ENCODE peak calls at places on chromosomes 7 and 10, in ten cellular contexts. One of them, this sample, is unnamed.

GRCh38 chr7:32941181-32941995 is 15.9 kb upstream of the FKBP9 start:
- DNase-seq in activated B cell treated with CpG ODN at 0.5 μM for 24 hours: no peak
- DNase-seq in spleen: no peak
- DNase-seq in fibroblast of lung: no peak
- DNase-seq in cardiac muscle cell: no peak
- DNase-seq in H9: peak
- DNase-seq in mammary epithelial cell: peak
- DNase-seq in ovary: no peak
- DNase-seq in right atrium auricular region: no peak
- DNase-seq in glutamatergic neuron: no peak
- DNase-seq in this sample: no peak

GRCh38 chr7:70325509-70326101 is 727.3 kb downstream of the AUTS2 start:
- DNase-seq in mammary epithelial cell: peak
- DNase-seq in right atrium auricular region: no peak
- DNase-seq in ovary: no peak
- DNase-seq in activated B cell treated with CpG ODN at 0.5 μM for 24 hours: no peak
- DNase-seq in spleen: no peak
- DNase-seq in glutamatergic neuron: peak
- DNase-seq in cardiac muscle cell: peak
- DNase-seq in H9: no peak
- DNase-seq in fibroblast of lung: peak
- DNase-seq in this sample: no peak

GRCh38 chr10:19977097-19977521 is 160.9 kb downstream of the PLXDC2 start:
- DNase-seq in mammary epithelial cell: no peak
- DNase-seq in glutamatergic neuron: no peak
- DNase-seq in right atrium auricular region: no peak
- DNase-seq in H9: no peak
- DNase-seq in ovary: no peak
- DNase-seq in activated B cell treated with CpG ODN at 0.5 μM for 24 hours: no peak
- DNase-seq in spleen: no peak
- DNase-seq in cardiac muscle cell: no peak
- DNase-seq in fibroblast of lung: peak
- DNase-seq in this sample: no peak

GRCh38 chr7:108063520-108063933 is 60.6 kb upstream of the LAMB1 start:
- DNase-seq in cardiac muscle cell: no peak
- DNase-seq in mammary epithelial cell: peak
- DNase-seq in activated B cell treated with CpG ODN at 0.5 μM for 24 hours: no peak
- DNase-seq in fibroblast of lung: no peak
- DNase-seq in ovary: no peak
- DNase-seq in H9: no peak
- DNase-seq in right atrium auricular region: no peak
- DNase-seq in spleen: no peak
- DNase-seq in glutamatergic neuron: peak
- DNase-seq in this sample: no peak

GRCh38 chr10:86160890-86161585 is 205.6 kb downstream of the GRID1 start:
- DNase-seq in ovary: no peak
- DNase-seq in fibroblast of lung: no peak
- DNase-seq in spleen: peak
- DNase-seq in activated B cell treated with CpG ODN at 0.5 μM for 24 hours: no peak
- DNase-seq in cardiac muscle cell: no peak
- DNase-seq in glutamatergic neuron: no peak
- DNase-seq in right atrium auricular region: no peak
- DNase-seq in H9: no peak
- DNase-seq in mammary epithelial cell: no peak
- DNase-seq in this sample: no peak

GRCh38 chr7:1558181-1558811 is 2.3 kb upstream of the TMEM184A start:
- DNase-seq in activated B cell treated with CpG ODN at 0.5 μM for 24 hours: no peak
- DNase-seq in spleen: no peak
- DNase-seq in mammary epithelial cell: no peak
- DNase-seq in right atrium auricular region: no peak
- DNase-seq in H9: no peak
- DNase-seq in cardiac muscle cell: peak
- DNase-seq in glutamatergic neuron: peak
- DNase-seq in ovary: no peak
- DNase-seq in fibroblast of lung: no peak
- DNase-seq in this sample: no peak

GRCh38 chr7:74042746-74043522 is 15.0 kb downstream of the ELN start:
- DNase-seq in mammary epithelial cell: no peak
- DNase-seq in fibroblast of lung: no peak
- DNase-seq in activated B cell treated with CpG ODN at 0.5 μM for 24 hours: no peak
- DNase-seq in ovary: no peak
- DNase-seq in right atrium auricular region: no peak
- DNase-seq in H9: no peak
- DNase-seq in glutamatergic neuron: no peak
- DNase-seq in cardiac muscle cell: no peak
- DNase-seq in spleen: no peak
- DNase-seq in this sample: no peak

GRCh38 chr10:72727128-72727527 is 35.2 kb downstream of the MCU start:
- DNase-seq in cardiac muscle cell: no peak
- DNase-seq in H9: no peak
- DNase-seq in activated B cell treated with CpG ODN at 0.5 μM for 24 hours: no peak
- DNase-seq in spleen: no peak
- DNase-seq in glutamatergic neuron: no peak
- DNase-seq in ovary: no peak
- DNase-seq in fibroblast of lung: no peak
- DNase-seq in mammary epithelial cell: no peak
- DNase-seq in right atrium auricular region: no peak
- DNase-seq in this sample: no peak

GRCh38 chr10:121157998-121158397 is 306.8 kb downstream of the WDR11 start:
- DNase-seq in ovary: no peak
- DNase-seq in cardiac muscle cell: peak
- DNase-seq in spleen: no peak
- DNase-seq in glutamatergic neuron: no peak
- DNase-seq in fibroblast of lung: no peak
- DNase-seq in activated B cell treated with CpG ODN at 0.5 μM for 24 hours: no peak
- DNase-seq in right atrium auricular region: no peak
- DNase-seq in H9: no peak
- DNase-seq in mammary epithelial cell: peak
- DNase-seq in this sample: no peak

DNA sequence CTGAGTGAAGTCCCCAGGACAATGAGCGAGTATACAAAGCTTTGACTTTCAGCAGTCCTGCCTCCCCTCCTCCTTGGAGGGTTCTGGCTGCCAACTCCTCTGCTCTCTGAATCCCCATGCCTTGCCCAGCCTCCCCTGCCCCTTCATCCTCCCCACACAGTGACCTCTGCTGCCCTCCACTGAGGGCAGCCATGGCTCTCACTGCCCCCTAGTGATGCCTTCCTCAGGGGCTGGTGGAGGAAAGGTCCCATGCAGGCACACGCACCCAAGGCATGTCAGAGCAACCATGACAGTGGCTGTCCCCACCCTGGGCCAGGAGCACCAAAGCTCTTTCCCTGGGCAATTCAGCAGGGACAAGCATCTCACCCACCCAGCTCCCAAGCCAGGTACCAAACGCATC is 40.9 kb downstream of the FRMPD2 start:
- DNase-seq in fibroblast of lung: no peak
- DNase-seq in glutamatergic neuron: no peak
- DNase-seq in spleen: no peak
- DNase-seq in mammary epithelial cell: no peak
- DNase-seq in cardiac muscle cell: no peak
- DNase-seq in activated B cell treated with CpG ODN at 0.5 μM for 24 hours: no peak
- DNase-seq in H9: peak
- DNase-seq in right atrium auricular region: no peak
- DNase-seq in ovary: no peak
- DNase-seq in this sample: no peak
- TF ChIP-seq CTCF in fibroblast of lung: no peak
- TF ChIP-seq CTCF in glutamatergic neuron: no peak
- TF ChIP-seq CTCF in spleen: no peak
- TF ChIP-seq CTCF in mammary epithelial cell: no peak
- TF ChIP-seq CTCF in cardiac muscle cell: no peak
- TF ChIP-seq CTCF in activated B cell treated with CpG ODN at 0.5 μM for 24 hours: no peak
- TF ChIP-seq CTCF in H9: peak
- TF ChIP-seq CTCF in right atrium auricular region: no peak
- TF ChIP-seq CTCF in ovary: no peak
- TF ChIP-seq CTCF in this sample: no peak

GRCh38 chr10:104254493-104255243 is at the start of gene GSTO1:
- DNase-seq in fibroblast of lung: peak
- DNase-seq in mammary epithelial cell: peak
- DNase-seq in cardiac muscle cell: peak
- DNase-seq in right atrium auricular region: peak
- DNase-seq in H9: peak
- DNase-seq in spleen: peak
- DNase-seq in activated B cell treated with CpG ODN at 0.5 μM for 24 hours: peak
- DNase-seq in glutamatergic neuron: peak
- DNase-seq in ovary: peak
- DNase-seq in this sample: peak
- TF ChIP-seq CTCF in fibroblast of lung: no peak
- TF ChIP-seq CTCF in mammary epithelial cell: no peak
- TF ChIP-seq CTCF in cardiac muscle cell: no peak
- TF ChIP-seq CTCF in right atrium auricular region: peak
- TF ChIP-seq CTCF in H9: no peak
- TF ChIP-seq CTCF in spleen: no peak
- TF ChIP-seq CTCF in activated B cell treated with CpG ODN at 0.5 μM for 24 hours: no peak
- TF ChIP-seq CTCF in glutamatergic neuron: no peak
- TF ChIP-seq CTCF in ovary: no peak
- TF ChIP-seq CTCF in this sample: no peak

GRCh38 chr10:74082319-74082718 is 68.3 kb downstream of the AP3M1 start:
- DNase-seq in glutamatergic neuron: no peak
- DNase-seq in activated B cell treated with CpG ODN at 0.5 μM for 24 hours: no peak
- DNase-seq in fibroblast of lung: no peak
- DNase-seq in right atrium auricular region: no peak
- DNase-seq in spleen: no peak
- DNase-seq in H9: no peak
- DNase-seq in ovary: no peak
- DNase-seq in cardiac muscle cell: no peak
- DNase-seq in mammary epithelial cell: no peak
- DNase-seq in this sample: no peak

GRCh38 chr10:74081918-74082317 is 68.7 kb downstream of the AP3M1 start:
- DNase-seq in cardiac muscle cell: no peak
- DNase-seq in mammary epithelial cell: no peak
- DNase-seq in ovary: no peak
- DNase-seq in H9: no peak
- DNase-seq in fibroblast of lung: no peak
- DNase-seq in glutamatergic neuron: no peak
- DNase-seq in right atrium auricular region: no peak
- DNase-seq in spleen: no peak
- DNase-seq in activated B cell treated with CpG ODN at 0.5 μM for 24 hours: no peak
- DNase-seq in this sample: no peak

GRCh38 chr10:74083304-74083703 is 67.3 kb downstream of the AP3M1 start:
- DNase-seq in spleen: no peak
- DNase-seq in right atrium auricular region: no peak
- DNase-seq in cardiac muscle cell: no peak
- DNase-seq in mammary epithelial cell: no peak
- DNase-seq in glutamatergic neuron: no peak
- DNase-seq in H9: no peak
- DNase-seq in fibroblast of lung: no peak
- DNase-seq in activated B cell treated with CpG ODN at 0.5 μM for 24 hours: no peak
- DNase-seq in ovary: no peak
- DNase-seq in this sample: no peak

GRCh38 chr10:74079914-74080590 is 70.6 kb downstream of the AP3M1 start:
- DNase-seq in glutamatergic neuron: no peak
- DNase-seq in fibroblast of lung: peak
- DNase-seq in spleen: no peak
- DNase-seq in cardiac muscle cell: peak
- DNase-seq in activated B cell treated with CpG ODN at 0.5 μM for 24 hours: no peak
- DNase-seq in ovary: no peak
- DNase-seq in H9: no peak
- DNase-seq in right atrium auricular region: no peak
- DNase-seq in mammary epithelial cell: peak
- DNase-seq in this sample: no peak

DNA sequence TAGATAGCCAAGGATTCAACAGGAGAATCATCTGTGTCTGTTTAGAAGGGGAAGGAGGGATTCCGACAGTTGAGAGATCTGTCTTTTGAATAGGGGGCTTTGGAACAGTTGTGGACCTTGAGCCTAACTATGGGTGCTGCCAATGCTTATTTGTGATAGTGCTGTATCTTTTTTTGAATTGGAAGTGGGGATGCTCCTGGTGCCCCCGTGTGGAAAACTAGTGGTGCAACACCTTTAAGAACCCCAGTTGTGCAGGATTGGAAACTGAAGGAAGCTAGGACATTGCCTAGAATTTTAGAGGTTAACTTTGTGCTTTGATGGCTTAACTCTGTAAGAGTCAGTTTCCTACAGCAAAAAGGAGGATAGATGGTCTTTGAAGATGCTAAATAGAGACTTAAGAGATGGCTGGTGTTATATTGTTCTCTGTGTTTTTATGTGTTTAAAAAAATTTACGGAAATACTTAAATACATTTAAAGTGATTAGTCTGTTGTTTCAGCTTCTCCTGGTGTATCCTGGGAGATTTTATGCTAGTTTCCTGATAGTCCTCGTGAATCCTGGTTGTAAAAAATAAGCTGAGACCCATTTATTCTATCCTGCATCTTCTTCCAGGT is 69.3 kb downstream of the AP3M1 start:
- DNase-seq in spleen: no peak
- DNase-seq in activated B cell treated with CpG ODN at 0.5 μM for 24 hours: no peak
- DNase-seq in H9: peak
- DNase-seq in fibroblast of lung: peak
- DNase-seq in right atrium auricular region: no peak
- DNase-seq in glutamatergic neuron: peak
- DNase-seq in mammary epithelial cell: peak
- DNase-seq in ovary: no peak
- DNase-seq in cardiac muscle cell: peak
- DNase-seq in this sample: no peak
- TF ChIP-seq CTCF in spleen: peak
- TF ChIP-seq CTCF in activated B cell treated with CpG ODN at 0.5 μM for 24 hours: no peak
- TF ChIP-seq CTCF in H9: peak
- TF ChIP-seq CTCF in fibroblast of lung: peak
- TF ChIP-seq CTCF in right atrium auricular region: peak
- TF ChIP-seq CTCF in glutamatergic neuron: peak
- TF ChIP-seq CTCF in mammary epithelial cell: peak
- TF ChIP-seq CTCF in ovary: peak
- TF ChIP-seq CTCF in cardiac muscle cell: peak
- TF ChIP-seq CTCF in this sample: peak

GRCh38 chr10:103473261-103473671 is 5.8 kb downstream of the CALHM3 start:
- DNase-seq in activated B cell treated with CpG ODN at 0.5 μM for 24 hours: no peak
- DNase-seq in right atrium auricular region: no peak
- DNase-seq in H9: no peak
- DNase-seq in fibroblast of lung: no peak
- DNase-seq in cardiac muscle cell: peak
- DNase-seq in mammary epithelial cell: no peak
- DNase-seq in spleen: no peak
- DNase-seq in ovary: peak
- DNase-seq in glutamatergic neuron: no peak
- DNase-seq in this sample: no peak

GRCh38 chr10:103478671-103479070 is 369 bp downstream of the CALHM3 start:
- DNase-seq in spleen: no peak
- DNase-seq in cardiac muscle cell: no peak
- DNase-seq in right atrium auricular region: no peak
- DNase-seq in activated B cell treated with CpG ODN at 0.5 μM for 24 hours: no peak
- DNase-seq in mammary epithelial cell: no peak
- DNase-seq in ovary: no peak
- DNase-seq in fibroblast of lung: no peak
- DNase-seq in H9: no peak
- DNase-seq in glutamatergic neuron: no peak
- DNase-seq in this sample: no peak

GRCh38 chr10:103476046-103476768 is 2.8 kb downstream of the CALHM3 start:
- DNase-seq in fibroblast of lung: peak
- DNase-seq in cardiac muscle cell: peak
- DNase-seq in glutamatergic neuron: no peak
- DNase-seq in activated B cell treated with CpG ODN at 0.5 μM for 24 hours: no peak
- DNase-seq in H9: peak
- DNase-seq in ovary: no peak
- DNase-seq in right atrium auricular region: no peak
- DNase-seq in spleen: no peak
- DNase-seq in mammary epithelial cell: no peak
- DNase-seq in this sample: no peak

GRCh38 chr10:103474077-103474476 is 5.0 kb downstream of the CALHM3 start:
- DNase-seq in spleen: no peak
- DNase-seq in right atrium auricular region: no peak
- DNase-seq in ovary: no peak
- DNase-seq in H9: no peak
- DNase-seq in fibroblast of lung: no peak
- DNase-seq in mammary epithelial cell: no peak
- DNase-seq in cardiac muscle cell: no peak
- DNase-seq in glutamatergic neuron: no peak
- DNase-seq in activated B cell treated with CpG ODN at 0.5 μM for 24 hours: no peak
- DNase-seq in this sample: no peak

GRCh38 chr10:103475437-103475836 is 3.6 kb downstream of the CALHM3 start:
- DNase-seq in ovary: no peak
- DNase-seq in spleen: no peak
- DNase-seq in fibroblast of lung: no peak
- DNase-seq in H9: no peak
- DNase-seq in mammary epithelial cell: no peak
- DNase-seq in right atrium auricular region: no peak
- DNase-seq in glutamatergic neuron: no peak
- DNase-seq in activated B cell treated with CpG ODN at 0.5 μM for 24 hours: no peak
- DNase-seq in cardiac muscle cell: no peak
- DNase-seq in this sample: no peak
- TF ChIP-seq CTCF in ovary: no peak
- TF ChIP-seq CTCF in spleen: no peak
- TF ChIP-seq CTCF in fibroblast of lung: no peak
- TF ChIP-seq CTCF in H9: no peak
- TF ChIP-seq CTCF in mammary epithelial cell: no peak
- TF ChIP-seq CTCF in right atrium auricular region: no peak
- TF ChIP-seq CTCF in glutamatergic neuron: no peak
- TF ChIP-seq CTCF in activated B cell treated with CpG ODN at 0.5 μM for 24 hours: no peak
- TF ChIP-seq CTCF in cardiac muscle cell: no peak
- TF ChIP-seq CTCF in this sample: no peak

This sample was measured in progenitor cell of endocrine pancreas.